ENCODE peak calls at places on chromosomes 2 and 18, in six cellular contexts. J is H9; R is K562; M is IMR-90; Y is GM10248; D is activated CD8-positive, alpha-beta T cell treated with anti-CD3 and anti-CD28 coated beads for 36 hours. F is an unnamed sample.

GRCh38 chr2:29113891-29114321 is 1.3 kb upstream of the CLIP4 start:
- DNase-seq in J (no peak), R (peak; percentile 17), M (peak; percentile 73), Y (peak; percentile 30), D (no peak), F (peak; percentile 91)

GRCh38 chr2:171741189-171741588 is 53.9 kb downstream of the DYNC1I2 start:
- DNase-seq in J (no peak), R (no peak), M (peak; percentile 69), Y (no peak), D (no peak), F (no peak)

GRCh38 chr18:37299471-37300304 is 265.9 kb downstream of the CELF4 start:
- DNase-seq in J (no peak), R (peak; percentile 89), M (peak; percentile 93), Y (no peak), D (no peak), F (no peak)

GRCh38 chr2:239153806-239154591 is 246.8 kb downstream of the HDAC4 start:
- DNase-seq in J (peak; percentile 14), R (no peak), M (no peak), Y (no peak), D (no peak), F (peak; percentile 38)

GRCh38 chr2:11677146-11678055 is 7.4 kb upstream of the NTSR2 start:
- DNase-seq in J (peak; percentile 77), R (no peak), M (no peak), Y (no peak), D (no peak), F (no peak)

GRCh38 chr2:158484892-158485556 is 28.3 kb downstream of the PKP4 start:
- DNase-seq in J (no peak), R (no peak), M (no peak), Y (peak; percentile 18), D (peak; percentile 6), F (no peak)

GRCh38 chr2:26344581-26345283 is 1.2 kb upstream of the SELENOI start:
- DNase-seq in J (peak; percentile 73), R (peak; percentile 90), M (peak; percentile 49), Y (no peak), D (peak; percentile 50), F (no peak)

GRCh38 chr2:26555246-26556133 is 77.6 kb upstream of the OTOF start:
- DNase-seq in J (no peak), R (peak; percentile 38), M (no peak), Y (no peak), D (no peak), F (peak; percentile 19)

GRCh38 chr2:164911832-164912231 is 43.5 kb downstream of the SLC38A11 start:
- DNase-seq in J (no peak), R (no peak), M (no peak), Y (no peak), D (no peak), F (no peak)

GRCh38 chr2:10375570-10376266 is 72.4 kb downstream of the ODC1 start:
- DNase-seq in J (no peak), R (no peak), M (no peak), Y (peak; percentile 65), D (peak; percentile 60), F (no peak)

GRCh38 chr2:3470166-3470651 is 49.1 kb downstream of the ADI1 start:
- DNase-seq in J (no peak), R (no peak), M (peak; percentile 92), Y (no peak), D (no peak), F (no peak)

GRCh38 chr2:226060228-226060627 is 660.7 kb downstream of the NYAP2 start:
- DNase-seq in J (no peak), R (no peak), M (peak; percentile 5), Y (no peak), D (no peak), F (no peak)
- TF ChIP-seq CTCF in J (no peak), R (no peak), M (no peak), Y (no peak), D (no peak), F (no peak)

DNA sequence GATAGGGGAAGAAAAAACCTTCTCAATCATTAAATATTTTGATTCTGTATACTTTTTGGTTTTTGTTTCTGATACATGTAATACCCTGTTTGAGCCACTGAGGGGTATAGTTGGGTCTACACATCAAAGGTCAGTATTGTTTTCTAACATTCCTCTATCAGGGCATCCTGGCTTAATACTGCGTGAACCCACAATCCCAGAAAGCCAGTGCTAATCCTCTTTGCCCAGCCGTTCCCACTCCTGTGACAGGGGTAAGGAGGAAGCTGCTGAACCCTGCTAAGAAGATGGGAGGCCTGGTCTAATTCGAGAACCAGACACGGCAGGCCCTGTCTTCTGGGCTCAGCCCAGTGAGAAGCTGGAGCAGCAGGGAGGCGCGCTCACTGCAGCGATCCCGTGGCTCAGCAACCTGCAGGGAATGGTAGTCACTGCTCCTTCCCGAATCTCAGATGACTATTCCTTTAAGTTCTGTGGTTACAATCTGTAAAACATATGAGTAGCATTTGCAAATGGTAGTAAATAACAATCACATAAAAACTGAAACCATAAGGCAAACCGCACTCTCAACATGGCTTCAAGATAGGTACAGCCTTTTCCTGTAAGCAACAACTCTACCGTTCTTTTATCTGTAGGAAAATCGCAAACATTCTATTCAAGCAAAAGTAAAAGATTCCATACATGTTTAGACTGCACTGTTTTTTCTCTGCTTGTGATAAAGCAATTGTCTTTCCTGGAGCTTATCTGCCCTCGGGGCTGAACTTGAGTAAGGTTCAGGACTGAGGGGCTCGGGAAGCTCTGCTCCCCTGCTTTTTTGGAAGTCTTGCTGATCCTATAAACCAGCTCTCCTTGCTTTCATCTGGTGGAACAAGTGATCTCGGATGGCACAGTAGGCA is 87.0 kb downstream of the EPB41L3 start:
- DNase-seq in J (peak; percentile 42), R (no peak), M (peak; percentile 62), Y (no peak), D (no peak), F (no peak)
- TF ChIP-seq CTCF in J (peak; percentile 64), R (no peak), M (peak; percentile 41), Y (no peak), D (peak; percentile 46), F (peak; percentile 68)

DNA sequence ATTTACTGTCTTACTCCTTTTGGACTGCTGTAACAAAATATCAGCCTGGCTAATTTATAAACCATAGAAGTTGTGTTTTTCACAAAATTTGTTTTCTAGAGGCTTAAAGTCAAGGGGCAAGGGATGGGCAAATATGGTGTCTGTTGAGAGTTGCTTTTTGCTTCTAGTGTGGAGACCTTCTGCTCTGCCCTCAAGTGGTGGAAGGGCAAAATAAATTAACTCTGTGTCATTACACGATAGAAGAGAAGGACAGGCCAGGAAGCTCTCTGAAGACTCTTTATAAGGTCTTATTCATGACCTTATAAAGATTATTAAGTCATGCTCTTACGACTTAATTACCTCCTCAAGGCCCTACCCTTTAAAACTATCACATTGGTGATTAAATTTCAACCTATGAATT is 181.2 kb upstream of the LRATD1 start:
- DNase-seq in J (no peak), R (no peak), M (no peak), Y (no peak), D (no peak), F (no peak)
- TF ChIP-seq CTCF in J (peak; percentile 48), R (no peak), M (no peak), Y (peak; percentile 26), D (no peak), F (no peak)

GRCh38 chr18:58558514-58558913 is 70.4 kb downstream of the ALPK2 start:
- DNase-seq in J (no peak), R (no peak), M (peak; percentile 31), Y (no peak), D (no peak), F (no peak)
- TF ChIP-seq CTCF in J (no peak), R (no peak), M (no peak), Y (no peak), D (no peak), F (no peak)

GRCh38 chr2:119423041-119423440 is 8.6 kb upstream of the TMEM37 start:
- DNase-seq in J (no peak), R (no peak), M (no peak), Y (no peak), D (no peak), F (no peak)

GRCh38 chr2:119425119-119425405 is 6.6 kb upstream of the TMEM37 start:
- DNase-seq in J (no peak), R (no peak), M (no peak), Y (no peak), D (no peak), F (no peak)

GRCh38 chr2:119424284-119425118 is 7.2 kb upstream of the TMEM37 start:
- DNase-seq in J (peak; percentile 14), R (no peak), M (no peak), Y (no peak), D (no peak), F (no peak)

GRCh38 chr2:119422521-119422920 is 9.1 kb upstream of the TMEM37 start:
- DNase-seq in J (no peak), R (no peak), M (no peak), Y (no peak), D (no peak), F (no peak)

DNA sequence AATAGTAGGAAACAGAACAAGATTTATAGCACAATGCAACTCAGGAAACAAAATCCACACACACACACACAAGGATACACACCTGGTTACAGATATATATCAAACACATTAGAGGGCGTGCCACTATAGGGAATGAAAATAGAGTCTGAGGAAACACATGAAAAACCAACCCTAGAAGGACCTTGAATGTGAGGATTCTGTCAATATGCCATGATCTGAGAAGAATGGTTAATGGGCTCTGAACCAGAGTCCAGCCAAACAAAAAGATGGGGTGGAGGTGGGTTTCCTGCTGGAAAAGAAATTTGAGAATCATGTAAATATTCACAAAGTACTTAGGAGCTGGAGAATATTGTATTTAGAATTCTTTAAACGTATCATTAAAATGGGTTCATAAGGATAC is 7.8 kb upstream of the TMEM37 start:
- DNase-seq in J (no peak), R (no peak), M (no peak), Y (no peak), D (no peak), F (no peak)
- TF ChIP-seq CTCF in J (no peak), R (no peak), M (no peak), Y (no peak), D (no peak), F (no peak)

DNA sequence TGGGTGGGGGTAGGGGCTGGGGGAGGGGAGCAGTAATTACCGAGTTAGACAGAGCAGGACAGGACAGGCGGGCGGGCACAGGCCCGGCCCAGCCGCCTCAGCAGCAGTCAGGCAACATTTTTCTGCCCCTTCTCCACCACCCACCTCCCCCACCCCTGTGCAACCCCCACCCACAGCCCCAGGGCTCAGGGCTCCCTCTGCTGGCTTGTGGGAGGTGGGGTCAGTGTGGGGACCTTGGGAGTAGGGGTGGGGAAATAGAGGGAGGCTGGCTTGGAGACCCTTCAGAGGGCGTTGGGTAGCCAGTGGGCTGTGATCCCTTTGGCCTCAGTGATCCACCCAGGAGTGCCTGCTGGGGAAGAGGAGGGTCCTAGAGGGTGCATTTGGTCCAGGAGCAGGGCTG is 6.4 kb downstream of the WNT6 start:
- DNase-seq in J (no peak), R (no peak), M (no peak), Y (no peak), D (no peak), F (peak; percentile 15)
- TF ChIP-seq CTCF in J (peak; percentile 40), R (no peak), M (no peak), Y (no peak), D (no peak), F (no peak)

GRCh38 chr2:23636412-23636811 is 251.4 kb downstream of the KLHL29 start:
- DNase-seq in J (no peak), R (peak; percentile 56), M (peak; percentile 27), Y (no peak), D (peak; percentile 13), F (no peak)
- TF ChIP-seq CTCF in J (peak; percentile 40), R (peak; percentile 56), M (peak; percentile 33), Y (no peak), D (no peak), F (no peak)